ENCODE peak calls at places on chromosome 15, in four cellular contexts. R is A549, L is GM12878, I is upper lobe of left lung. E is an unnamed sample.

GRCh38 chr15:23467110-23467600 is 20.1 kb upstream of the GOLGA6L2 start:
- ATAC-seq in R (peak; percentile 85), L (peak; percentile 53), I (no peak), E (no peak)

GRCh38 chr15:31499953-31500808 is 173.5 kb downstream of the KLF13 start:
- ATAC-seq in R (no peak), L (no peak), I (no peak), E (peak; percentile 32)

GRCh38 chr15:31606261-31606669 is 279.6 kb downstream of the KLF13 start:
- ATAC-seq in R (peak; percentile 90), L (no peak), I (no peak), E (no peak)

GRCh38 chr15:99537344-99537743 is 28.4 kb upstream of the MEF2A start:
- ATAC-seq in R (no peak), L (no peak), I (no peak), E (no peak)

GRCh38 chr15:93321881-93322282 is 232.9 kb upstream of the RGMA start:
- ATAC-seq in R (no peak), L (no peak), I (peak; percentile 50), E (no peak)

GRCh38 chr15:99507732-99508571 is 57.8 kb upstream of the MEF2A start:
- ATAC-seq in R (no peak), L (peak; percentile 49), I (peak; percentile 62), E (peak; percentile 89)

GRCh38 chr15:31147943-31148621 is 46.6 kb upstream of the TRPM1 start:
- ATAC-seq in R (peak; percentile 27), L (no peak), I (no peak), E (no peak)

GRCh38 chr15:71133734-71134464 is 18.6 kb downstream of the THSD4 start:
- ATAC-seq in R (no peak), L (no peak), I (no peak), E (no peak)

GRCh38 chr15:99702895-99703602 is 30.2 kb downstream of the LYSMD4 start:
- ATAC-seq in R (no peak), L (peak; percentile 8), I (peak; percentile 54), E (peak; percentile 18)

GRCh38 chr15:69317392-69317841 is 18.7 kb downstream of the PAQR5 start:
- ATAC-seq in R (no peak), L (no peak), I (no peak), E (no peak)

GRCh38 chr15:88028024-88028423 is 228.5 kb downstream of the NTRK3 start:
- ATAC-seq in R (no peak), L (no peak), I (no peak), E (no peak)

GRCh38 chr15:89377842-89378698 is 43.4 kb upstream of the POLG start:
- ATAC-seq in R (no peak), L (no peak), I (peak; percentile 51), E (peak; percentile 16)

GRCh38 chr15:101124731-101125558 is 126.9 kb downstream of the CHSY1 start:
- ATAC-seq in R (no peak), L (peak; percentile 17), I (no peak), E (no peak)

GRCh38 chr15:76330281-76330680 is 6.3 kb upstream of the ISL2 start:
- ATAC-seq in R (peak; percentile 78), L (no peak), I (peak; percentile 86), E (peak; percentile 81)

GRCh38 chr15:43219929-43220886 is 610 bp downstream of the EPB42 start:
- ATAC-seq in R (no peak), L (no peak), I (no peak), E (no peak)

GRCh38 chr15:81278306-81279029 is 45.5 kb downstream of the STARD5 start:
- ATAC-seq in R (no peak), L (no peak), I (no peak), E (no peak)

GRCh38 chr15:45161666-45162065 is 26.1 kb downstream of the SHF start:
- ATAC-seq in R (no peak), L (no peak), I (no peak), E (no peak)

GRCh38 chr15:98778263-98778959 is 130.1 kb downstream of the IGF1R start:
- ATAC-seq in R (no peak), L (no peak), I (no peak), E (no peak)

GRCh38 chr15:73716417-73716816 is 32.2 kb downstream of the CD276 start:
- ATAC-seq in R (no peak), L (no peak), I (no peak), E (no peak)

DNA sequence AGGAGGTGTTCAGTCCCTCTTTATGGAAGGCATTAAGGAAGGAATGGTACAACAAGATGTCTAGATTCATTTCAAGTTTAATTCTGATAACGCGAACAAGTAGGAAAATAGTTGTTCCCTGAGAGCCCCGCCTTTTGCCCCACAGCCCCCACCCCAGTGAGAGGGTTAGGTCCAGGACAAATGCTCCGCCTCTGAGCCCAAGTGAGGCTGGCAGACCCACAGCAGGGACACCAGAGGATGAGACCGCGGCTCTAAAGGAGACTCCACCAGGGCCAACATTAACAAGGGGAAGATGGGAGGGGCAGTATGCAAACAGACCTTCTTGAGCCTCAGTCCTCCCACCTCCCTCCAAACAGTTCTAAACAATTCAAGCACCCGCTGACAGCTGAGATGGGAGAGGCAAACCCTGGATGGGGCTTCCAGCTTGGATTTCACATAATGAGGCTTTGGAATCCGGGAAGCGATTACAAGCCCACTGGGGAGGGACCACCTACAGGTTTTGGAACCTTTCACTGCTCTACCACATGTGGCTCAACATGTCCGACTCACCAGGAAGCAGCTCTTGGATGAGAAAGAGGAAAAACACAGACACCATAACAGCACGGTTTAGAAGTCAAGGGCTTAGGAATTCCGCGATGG is 42.9 kb upstream of the IREB2 start:
- ATAC-seq in R (no peak), L (no peak), I (no peak), E (no peak)
- TF ChIP-seq EP300 in R (no peak), L (no peak), I (no peak), E (no peak)

GRCh38 chr15:56817266-56817665 is 84.0 kb upstream of the ZNF280D start:
- ATAC-seq in R (peak; percentile 27), L (no peak), I (peak; percentile 4), E (no peak)
- TF ChIP-seq EP300 in R (no peak), L (no peak), I (no peak), E (no peak)

GRCh38 chr15:56736881-56737707 is 3.8 kb upstream of the ZNF280D start:
- ATAC-seq in R (no peak), L (no peak), I (no peak), E (no peak)
- TF ChIP-seq EP300 in R (no peak), L (no peak), I (no peak), E (no peak)

DNA sequence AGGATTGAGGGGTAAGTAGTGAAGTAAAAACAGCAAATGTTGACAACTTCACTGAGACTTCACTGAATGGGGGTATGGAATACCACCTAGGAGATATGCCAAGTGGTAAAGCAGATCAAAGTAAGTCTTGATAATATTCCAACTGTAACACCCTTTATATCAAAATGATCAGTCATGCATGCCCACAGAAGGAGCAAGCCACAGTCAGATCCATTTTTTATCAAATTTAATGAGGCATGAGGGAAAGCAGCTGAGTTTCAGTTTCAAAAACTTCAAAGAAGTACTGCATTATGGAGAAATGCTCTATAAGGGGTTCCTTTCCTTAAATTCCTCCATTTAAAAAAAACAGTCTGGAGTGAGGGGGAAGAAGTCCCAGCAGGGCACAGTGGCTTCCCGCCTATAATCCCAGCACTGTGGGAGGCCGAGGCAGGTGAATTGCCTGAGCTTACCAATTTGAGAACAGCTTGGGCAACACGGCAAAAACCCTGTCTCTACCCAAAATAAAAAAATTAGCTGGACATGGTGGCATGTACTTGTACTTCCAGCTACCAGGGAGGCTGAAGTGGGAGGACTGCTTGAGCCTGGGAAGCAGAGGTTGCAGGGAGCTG is 56.9 kb downstream of the TJP1 start:
- ATAC-seq in R (no peak), L (no peak), I (no peak), E (no peak)
- TF ChIP-seq EP300 in R (no peak), L (no peak), I (no peak), E (no peak)

DNA sequence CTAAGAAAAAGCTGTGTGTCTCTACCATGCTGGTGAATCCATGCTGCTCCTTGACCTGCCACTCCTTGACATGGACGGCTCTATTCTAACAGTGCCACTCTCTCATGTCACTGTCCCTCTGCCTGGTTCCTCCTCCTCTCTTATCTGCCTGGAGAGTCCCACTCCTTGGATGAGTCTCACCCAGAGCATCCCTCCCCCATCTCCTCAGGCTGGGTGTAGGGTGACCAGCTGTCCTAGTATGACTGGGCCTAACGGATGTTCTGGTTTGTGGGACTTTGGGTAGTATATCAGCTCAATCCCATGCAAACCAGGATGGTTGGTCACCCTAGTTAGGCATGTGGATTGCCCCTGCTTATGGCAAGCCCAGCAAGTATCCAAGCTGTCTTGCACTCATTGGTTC is 54.3 kb downstream of the LIPC start:
- ATAC-seq in R (no peak), L (no peak), I (no peak), E (no peak)
- TF ChIP-seq EP300 in R (no peak), L (no peak), I (no peak), E (no peak)

GRCh38 chr15:59654043-59654442 is 3.3 kb downstream of the GTF2A2 start:
- ATAC-seq in R (no peak), L (no peak), I (no peak), E (no peak)

GRCh38 chr15:59657635-59658125 is 365 bp upstream of the GTF2A2 start:
- ATAC-seq in R (peak; percentile 27), L (no peak), I (peak; percentile 4), E (peak; percentile 6)

GRCh38 chr15:59659366-59659765 is 2.1 kb upstream of the GTF2A2 start:
- ATAC-seq in R (no peak), L (no peak), I (no peak), E (no peak)

GRCh38 chr15:59662260-59662659 is 4.9 kb upstream of the GTF2A2 start:
- ATAC-seq in R (no peak), L (no peak), I (peak; percentile 34), E (no peak)

GRCh38 chr15:59656935-59657634 is at the start of gene GTF2A2:
- ATAC-seq in R (peak; percentile 98), L (peak; percentile 99), I (peak; percentile 100), E (peak; percentile 100)
- TF ChIP-seq EP300 in R (no peak), L (peak; percentile 19), I (no peak), E (no peak)

GRCh38 chr15:47485419-47485818 is 231.9 kb upstream of the SEMA6D start:
- ATAC-seq in R (no peak), L (no peak), I (no peak), E (no peak)

GRCh38 chr15:47486051-47486450 is 231.3 kb upstream of the SEMA6D start:
- ATAC-seq in R (no peak), L (no peak), I (no peak), E (no peak)

GRCh38 chr15:47484119-47484518 is 233.2 kb upstream of the SEMA6D start:
- ATAC-seq in R (no peak), L (no peak), I (no peak), E (no peak)

GRCh38 chr15:47484997-47485396 is 232.3 kb upstream of the SEMA6D start:
- ATAC-seq in R (no peak), L (no peak), I (no peak), E (no peak)
- TF ChIP-seq EP300 in R (no peak), L (no peak), I (no peak), E (no peak)

E was measured in gastroesophageal sphincter.